ENCODE peak calls at places on chromosomes 2 and 18, in seven cellular contexts. One of them, this sample, is unnamed. For H3K27me3 and H3K4me1, the result is how much of the 10 kb centered on the place peaks cover.

GRCh38 chr2:98465456-98466201 is 21.0 kb downstream of the INPP4A start:
- DNase-seq in uterus: peak
- DNase-seq in heart left ventricle: peak
- DNase-seq in transverse colon: peak
- DNase-seq in H9: no peak
- DNase-seq in sigmoid colon: peak
- DNase-seq in GM23338: no peak
- DNase-seq in this sample: no peak

GRCh38 chr2:197461073-197461472 is 7.7 kb downstream of the COQ10B start:
- DNase-seq in uterus: no peak
- DNase-seq in heart left ventricle: no peak
- DNase-seq in transverse colon: no peak
- DNase-seq in H9: no peak
- DNase-seq in sigmoid colon: no peak
- DNase-seq in GM23338: no peak
- DNase-seq in this sample: no peak

GRCh38 chr2:161746891-161747535 is 122.8 kb downstream of the SLC4A10 start:
- DNase-seq in uterus: no peak
- DNase-seq in heart left ventricle: no peak
- DNase-seq in transverse colon: no peak
- DNase-seq in H9: peak
- DNase-seq in sigmoid colon: no peak
- DNase-seq in GM23338: peak
- DNase-seq in this sample: peak

GRCh38 chr2:129056309-129056958 is 737.8 kb upstream of the HS6ST1 start:
- DNase-seq in uterus: no peak
- DNase-seq in heart left ventricle: no peak
- DNase-seq in transverse colon: no peak
- DNase-seq in H9: no peak
- DNase-seq in sigmoid colon: no peak
- DNase-seq in GM23338: no peak
- DNase-seq in this sample: no peak

GRCh38 chr2:222865301-222865700 is 4.5 kb downstream of the ACSL3 start:
- DNase-seq in uterus: no peak
- DNase-seq in heart left ventricle: no peak
- DNase-seq in transverse colon: no peak
- DNase-seq in H9: no peak
- DNase-seq in sigmoid colon: no peak
- DNase-seq in GM23338: no peak
- DNase-seq in this sample: no peak

GRCh38 chr2:230230087-230230486 is 4.6 kb downstream of the SP140 start:
- DNase-seq in uterus: no peak
- DNase-seq in heart left ventricle: no peak
- DNase-seq in transverse colon: no peak
- DNase-seq in H9: peak
- DNase-seq in sigmoid colon: no peak
- DNase-seq in GM23338: peak
- DNase-seq in this sample: peak

GRCh38 chr2:12675801-12676200 is 40.9 kb upstream of the TRIB2 start:
- DNase-seq in uterus: no peak
- DNase-seq in heart left ventricle: no peak
- DNase-seq in transverse colon: no peak
- DNase-seq in H9: no peak
- DNase-seq in sigmoid colon: no peak
- DNase-seq in GM23338: no peak
- DNase-seq in this sample: no peak

GRCh38 chr18:57909620-57910019 is 106.5 kb upstream of the ATP8B1 start:
- DNase-seq in uterus: no peak
- DNase-seq in heart left ventricle: no peak
- DNase-seq in transverse colon: no peak
- DNase-seq in H9: no peak
- DNase-seq in sigmoid colon: no peak
- DNase-seq in GM23338: no peak
- DNase-seq in this sample: no peak

GRCh38 chr18:69759046-69759445 is 188.6 kb downstream of the CD226 start:
- DNase-seq in uterus: no peak
- DNase-seq in heart left ventricle: no peak
- DNase-seq in transverse colon: no peak
- DNase-seq in H9: no peak
- DNase-seq in sigmoid colon: no peak
- DNase-seq in GM23338: no peak
- DNase-seq in this sample: no peak

GRCh38 chr2:222993920-222994650 is 57.9 kb upstream of the KCNE4 start:
- DNase-seq in uterus: peak
- DNase-seq in heart left ventricle: peak
- DNase-seq in transverse colon: peak
- DNase-seq in H9: no peak
- DNase-seq in sigmoid colon: peak
- DNase-seq in GM23338: no peak
- DNase-seq in this sample: no peak

GRCh38 chr18:48781041-48781989 is 169.4 kb downstream of the SMAD7 start:
- DNase-seq in uterus: peak
- DNase-seq in heart left ventricle: peak
- DNase-seq in transverse colon: peak
- DNase-seq in H9: no peak
- DNase-seq in sigmoid colon: peak
- DNase-seq in GM23338: peak
- DNase-seq in this sample: no peak

GRCh38 chr2:223882715-223883114 is 45.3 kb upstream of the AP1S3 start:
- DNase-seq in uterus: no peak
- DNase-seq in heart left ventricle: no peak
- DNase-seq in transverse colon: no peak
- DNase-seq in H9: no peak
- DNase-seq in sigmoid colon: no peak
- DNase-seq in GM23338: no peak
- DNase-seq in this sample: no peak

GRCh38 chr2:56743807-56744206 is 560.0 kb downstream of the CCDC85A start:
- DNase-seq in uterus: no peak
- DNase-seq in heart left ventricle: no peak
- DNase-seq in transverse colon: no peak
- DNase-seq in H9: no peak
- DNase-seq in sigmoid colon: no peak
- DNase-seq in GM23338: no peak
- DNase-seq in this sample: no peak

GRCh38 chr2:45029215-45029614 is 20.0 kb upstream of the SIX2 start:
- DNase-seq in uterus: no peak
- DNase-seq in heart left ventricle: no peak
- DNase-seq in transverse colon: no peak
- DNase-seq in H9: no peak
- DNase-seq in sigmoid colon: no peak
- DNase-seq in GM23338: no peak
- DNase-seq in this sample: no peak

GRCh38 chr18:61579581-61579980 is 246.4 kb downstream of the CDH20 start:
- DNase-seq in uterus: no peak
- DNase-seq in heart left ventricle: no peak
- DNase-seq in transverse colon: no peak
- DNase-seq in H9: no peak
- DNase-seq in sigmoid colon: no peak
- DNase-seq in GM23338: no peak
- DNase-seq in this sample: no peak

GRCh38 chr2:236163483-236164200 is 4.5 kb downstream of the GBX2 start:
- DNase-seq in uterus: no peak
- DNase-seq in heart left ventricle: no peak
- DNase-seq in transverse colon: no peak
- DNase-seq in H9: no peak
- DNase-seq in sigmoid colon: peak
- DNase-seq in GM23338: peak
- DNase-seq in this sample: peak

GRCh38 chr2:33672896-33673295 is 73.8 kb upstream of the FAM98A start:
- DNase-seq in uterus: no peak
- DNase-seq in heart left ventricle: no peak
- DNase-seq in transverse colon: no peak
- DNase-seq in H9: no peak
- DNase-seq in sigmoid colon: no peak
- DNase-seq in GM23338: no peak
- DNase-seq in this sample: no peak

GRCh38 chr2:175627405-175627804 is 374.7 kb downstream of the LNPK start:
- DNase-seq in uterus: no peak
- DNase-seq in heart left ventricle: no peak
- DNase-seq in transverse colon: no peak
- DNase-seq in H9: no peak
- DNase-seq in sigmoid colon: no peak
- DNase-seq in GM23338: no peak
- DNase-seq in this sample: no peak

GRCh38 chr2:34096552-34097171 is 497.6 kb upstream of the FAM98A start:
- DNase-seq in uterus: peak
- DNase-seq in heart left ventricle: no peak
- DNase-seq in transverse colon: peak
- DNase-seq in H9: peak
- DNase-seq in sigmoid colon: no peak
- DNase-seq in GM23338: peak
- DNase-seq in this sample: peak

GRCh38 chr2:34030273-34030672 is 431.2 kb upstream of the FAM98A start:
- DNase-seq in uterus: no peak
- DNase-seq in heart left ventricle: no peak
- DNase-seq in transverse colon: no peak
- DNase-seq in H9: no peak
- DNase-seq in sigmoid colon: no peak
- DNase-seq in GM23338: no peak
- DNase-seq in this sample: no peak

GRCh38 chr2:189210250-189211075 is 30.9 kb upstream of the COL5A2 start:
- DNase-seq in uterus: peak
- DNase-seq in heart left ventricle: peak
- DNase-seq in transverse colon: peak
- DNase-seq in H9: no peak
- DNase-seq in sigmoid colon: peak
- DNase-seq in GM23338: no peak
- DNase-seq in this sample: no peak

DNA sequence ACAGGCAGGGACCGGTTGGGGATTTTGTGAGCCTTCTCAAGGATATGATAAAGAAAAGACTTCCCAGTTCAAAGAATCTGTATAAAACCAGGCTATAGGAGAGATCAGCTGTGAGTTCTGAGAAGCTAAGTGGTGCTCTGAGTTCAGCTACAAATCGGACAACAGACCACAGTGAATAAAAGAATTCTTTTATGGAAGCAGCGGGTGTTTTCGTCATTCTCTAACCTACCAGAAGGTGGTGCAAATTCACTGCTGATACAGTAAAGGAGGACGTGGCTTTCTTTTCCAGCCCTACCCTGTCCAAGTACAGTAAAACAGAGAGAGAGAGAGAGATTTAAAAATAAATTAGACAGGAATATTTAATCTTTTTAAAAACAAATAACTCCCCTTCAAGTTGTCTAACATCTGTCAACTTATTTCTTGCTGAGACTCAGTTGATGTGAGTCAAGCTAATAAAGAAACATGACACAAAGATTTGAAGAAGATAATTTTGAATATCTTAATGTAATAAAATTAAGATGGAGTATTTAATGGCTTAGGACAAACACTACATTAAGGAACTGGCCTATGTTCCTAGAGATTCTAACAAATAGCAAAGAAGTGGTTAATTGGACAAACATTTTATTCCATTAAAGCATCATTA is 133.8 kb downstream of the INSIG2 start:
- DNase-seq in uterus: peak
- DNase-seq in heart left ventricle: no peak
- DNase-seq in transverse colon: no peak
- DNase-seq in H9: peak
- DNase-seq in sigmoid colon: no peak
- DNase-seq in GM23338: peak
- DNase-seq in this sample: peak
- H3K27me3 ChIP-seq in uterus: under half
- H3K27me3 ChIP-seq in heart left ventricle: half or more
- H3K27me3 ChIP-seq in transverse colon: half or more
- H3K27me3 ChIP-seq in H9: under half
- H3K27me3 ChIP-seq in sigmoid colon: under half
- H3K27me3 ChIP-seq in GM23338: under half
- H3K27me3 ChIP-seq in this sample: under half

GRCh38 chr18:8963876-8964275 is 138.6 kb upstream of the NDUFV2 start:
- DNase-seq in uterus: no peak
- DNase-seq in heart left ventricle: no peak
- DNase-seq in transverse colon: no peak
- DNase-seq in H9: no peak
- DNase-seq in sigmoid colon: no peak
- DNase-seq in GM23338: no peak
- DNase-seq in this sample: no peak

GRCh38 chr18:8960740-8961657 is 141.5 kb upstream of the NDUFV2 start:
- DNase-seq in uterus: no peak
- DNase-seq in heart left ventricle: no peak
- DNase-seq in transverse colon: no peak
- DNase-seq in H9: no peak
- DNase-seq in sigmoid colon: no peak
- DNase-seq in GM23338: no peak
- DNase-seq in this sample: no peak

GRCh38 chr18:8959551-8960135 is 142.9 kb upstream of the NDUFV2 start:
- DNase-seq in uterus: no peak
- DNase-seq in heart left ventricle: no peak
- DNase-seq in transverse colon: no peak
- DNase-seq in H9: no peak
- DNase-seq in sigmoid colon: no peak
- DNase-seq in GM23338: peak
- DNase-seq in this sample: peak

GRCh38 chr18:8962906-8963635 is 139.4 kb upstream of the NDUFV2 start:
- DNase-seq in uterus: no peak
- DNase-seq in heart left ventricle: no peak
- DNase-seq in transverse colon: no peak
- DNase-seq in H9: no peak
- DNase-seq in sigmoid colon: no peak
- DNase-seq in GM23338: no peak
- DNase-seq in this sample: no peak

GRCh38 chr18:8962192-8962772 is 140.2 kb upstream of the NDUFV2 start:
- DNase-seq in uterus: no peak
- DNase-seq in heart left ventricle: no peak
- DNase-seq in transverse colon: no peak
- DNase-seq in H9: no peak
- DNase-seq in sigmoid colon: peak
- DNase-seq in GM23338: no peak
- DNase-seq in this sample: no peak
- H3K4me1 ChIP-seq in uterus: under half
- H3K4me1 ChIP-seq in heart left ventricle: under half
- H3K4me1 ChIP-seq in transverse colon: under half
- H3K4me1 ChIP-seq in H9: under half
- H3K4me1 ChIP-seq in sigmoid colon: under half
- H3K4me1 ChIP-seq in GM23338: under half
- H3K4me1 ChIP-seq in this sample: under half

DNA sequence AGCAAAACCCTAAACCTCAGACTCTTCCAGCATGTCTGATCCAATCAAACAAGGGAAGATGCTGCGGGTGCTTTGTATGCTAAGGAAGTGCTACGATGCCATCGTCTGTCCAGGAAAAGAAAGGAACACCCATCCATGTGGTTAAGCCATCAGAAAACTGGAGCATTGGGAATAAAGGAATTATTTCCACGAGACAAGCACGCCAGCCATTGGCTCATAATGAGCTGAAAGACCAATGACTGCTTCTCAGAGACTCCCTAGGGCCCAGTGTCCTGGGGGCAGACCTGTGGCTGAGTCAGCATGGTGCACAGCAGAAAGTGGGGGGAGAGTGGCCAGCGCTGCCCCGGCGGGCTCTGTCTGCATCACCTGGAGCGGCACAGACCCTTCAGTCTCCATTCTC is 66.0 kb upstream of the AFF3 start:
- DNase-seq in uterus: no peak
- DNase-seq in heart left ventricle: no peak
- DNase-seq in transverse colon: no peak
- DNase-seq in H9: no peak
- DNase-seq in sigmoid colon: no peak
- DNase-seq in GM23338: no peak
- DNase-seq in this sample: no peak
- TF ChIP-seq CTCF in uterus: peak
- TF ChIP-seq CTCF in heart left ventricle: peak
- TF ChIP-seq CTCF in transverse colon: no peak
- TF ChIP-seq CTCF in H9: no peak
- TF ChIP-seq CTCF in sigmoid colon: no peak
- TF ChIP-seq CTCF in GM23338: no peak
- TF ChIP-seq CTCF in this sample: no peak

GRCh38 chr2:66573412-66573811 is 138.5 kb downstream of the MEIS1 start:
- DNase-seq in uterus: no peak
- DNase-seq in heart left ventricle: no peak
- DNase-seq in transverse colon: no peak
- DNase-seq in H9: peak
- DNase-seq in sigmoid colon: no peak
- DNase-seq in GM23338: peak
- DNase-seq in this sample: peak
- H3K27me3 ChIP-seq in uterus: under half
- H3K27me3 ChIP-seq in heart left ventricle: under half
- H3K27me3 ChIP-seq in transverse colon: half or more
- H3K27me3 ChIP-seq in H9: under half
- H3K27me3 ChIP-seq in sigmoid colon: under half
- H3K27me3 ChIP-seq in GM23338: under half
- H3K27me3 ChIP-seq in this sample: under half

This sample was measured in endodermal cell.